ENCODE peak calls at places on chromosomes 1 and 21, in eight cellular contexts. One of them, this sample, is unnamed.
A peak's percentile ranks its signal among the peaks of the same experiment; 100 is the strongest.

GRCh38 chr1:31793086-31793485 is 22.7 kb downstream of the SPOCD1 start:
- DNase-seq in fibroblast of lung: no peak
- DNase-seq in left ventricle myocardium inferior: no peak
- DNase-seq in astrocyte of the spinal cord: no peak
- DNase-seq in psoas muscle: no peak
- DNase-seq in fibroblast of mammary gland: no peak
- DNase-seq in cardiac muscle cell: no peak
- DNase-seq in MM.1S: no peak
- DNase-seq in this sample: no peak

GRCh38 chr1:169305356-169305755 is 62.2 kb downstream of the NME7 start:
- DNase-seq in MM.1S: no peak
- DNase-seq in psoas muscle: no peak
- DNase-seq in fibroblast of lung: no peak
- DNase-seq in left ventricle myocardium inferior: no peak
- DNase-seq in astrocyte of the spinal cord: no peak
- DNase-seq in fibroblast of mammary gland: no peak
- DNase-seq in cardiac muscle cell: no peak
- DNase-seq in this sample: no peak

GRCh38 chr1:245823408-245824147 is 668.8 kb downstream of the KIF26B start:
- DNase-seq in psoas muscle: no peak
- DNase-seq in astrocyte of the spinal cord: no peak
- DNase-seq in left ventricle myocardium inferior: no peak
- DNase-seq in cardiac muscle cell: no peak
- DNase-seq in fibroblast of mammary gland: peak; percentile 93
- DNase-seq in fibroblast of lung: peak; percentile 70
- DNase-seq in MM.1S: no peak
- DNase-seq in this sample: peak; percentile 19

GRCh38 chr1:221562542-221563475 is 179.1 kb downstream of the DUSP10 start:
- DNase-seq in MM.1S: no peak
- DNase-seq in psoas muscle: no peak
- DNase-seq in fibroblast of lung: peak; percentile 15
- DNase-seq in cardiac muscle cell: no peak
- DNase-seq in left ventricle myocardium inferior: no peak
- DNase-seq in fibroblast of mammary gland: no peak
- DNase-seq in astrocyte of the spinal cord: no peak
- DNase-seq in this sample: no peak

GRCh38 chr1:24353292-24353891 is 34.2 kb downstream of the GRHL3 start:
- DNase-seq in cardiac muscle cell: no peak
- DNase-seq in fibroblast of lung: no peak
- DNase-seq in left ventricle myocardium inferior: no peak
- DNase-seq in MM.1S: no peak
- DNase-seq in fibroblast of mammary gland: no peak
- DNase-seq in psoas muscle: no peak
- DNase-seq in astrocyte of the spinal cord: no peak
- DNase-seq in this sample: no peak

GRCh38 chr21:40719615-40720014 is 127.3 kb downstream of the DSCAM start:
- DNase-seq in fibroblast of lung: no peak
- DNase-seq in fibroblast of mammary gland: no peak
- DNase-seq in psoas muscle: no peak
- DNase-seq in MM.1S: peak; percentile 48
- DNase-seq in astrocyte of the spinal cord: no peak
- DNase-seq in cardiac muscle cell: no peak
- DNase-seq in left ventricle myocardium inferior: no peak
- DNase-seq in this sample: no peak

GRCh38 chr1:20726932-20727745 is 5.4 kb downstream of the SH2D5 start:
- DNase-seq in fibroblast of mammary gland: no peak
- DNase-seq in MM.1S: no peak
- DNase-seq in left ventricle myocardium inferior: no peak
- DNase-seq in fibroblast of lung: no peak
- DNase-seq in psoas muscle: no peak
- DNase-seq in astrocyte of the spinal cord: no peak
- DNase-seq in cardiac muscle cell: no peak
- DNase-seq in this sample: no peak

GRCh38 chr1:173042806-173043205 is 7.9 kb downstream of the TNFSF18 start:
- DNase-seq in fibroblast of mammary gland: no peak
- DNase-seq in cardiac muscle cell: peak; percentile 25
- DNase-seq in MM.1S: no peak
- DNase-seq in psoas muscle: no peak
- DNase-seq in fibroblast of lung: no peak
- DNase-seq in astrocyte of the spinal cord: peak; percentile 63
- DNase-seq in left ventricle myocardium inferior: no peak
- DNase-seq in this sample: no peak

GRCh38 chr1:235302143-235302542 is 25.8 kb downstream of the ARID4B start:
- DNase-seq in psoas muscle: no peak
- DNase-seq in astrocyte of the spinal cord: no peak
- DNase-seq in fibroblast of lung: no peak
- DNase-seq in MM.1S: no peak
- DNase-seq in cardiac muscle cell: no peak
- DNase-seq in fibroblast of mammary gland: no peak
- DNase-seq in left ventricle myocardium inferior: no peak
- DNase-seq in this sample: no peak

GRCh38 chr1:213070399-213070798 is 19.4 kb downstream of the RPS6KC1 start:
- DNase-seq in astrocyte of the spinal cord: peak; percentile 74
- DNase-seq in cardiac muscle cell: peak; percentile 85
- DNase-seq in MM.1S: peak; percentile 87
- DNase-seq in psoas muscle: no peak
- DNase-seq in fibroblast of mammary gland: peak; percentile 85
- DNase-seq in fibroblast of lung: peak; percentile 92
- DNase-seq in left ventricle myocardium inferior: no peak
- DNase-seq in this sample: no peak

GRCh38 chr1:226366290-226366689 is 41.6 kb downstream of the PARP1 start:
- DNase-seq in cardiac muscle cell: no peak
- DNase-seq in left ventricle myocardium inferior: no peak
- DNase-seq in fibroblast of lung: peak; percentile 41
- DNase-seq in MM.1S: no peak
- DNase-seq in psoas muscle: no peak
- DNase-seq in fibroblast of mammary gland: peak; percentile 47
- DNase-seq in astrocyte of the spinal cord: peak; percentile 27
- DNase-seq in this sample: no peak

GRCh38 chr1:204207136-204207616 is 6.6 kb downstream of the GOLT1A start:
- DNase-seq in left ventricle myocardium inferior: peak; percentile 55
- DNase-seq in cardiac muscle cell: peak; percentile 39
- DNase-seq in astrocyte of the spinal cord: peak; percentile 16
- DNase-seq in psoas muscle: peak; percentile 74
- DNase-seq in fibroblast of lung: peak; percentile 12
- DNase-seq in MM.1S: peak; percentile 68
- DNase-seq in fibroblast of mammary gland: peak; percentile 18
- DNase-seq in this sample: no peak

GRCh38 chr1:108747128-108747827 is 804 bp downstream of the STXBP3 start:
- DNase-seq in fibroblast of lung: peak; percentile 86
- DNase-seq in cardiac muscle cell: peak; percentile 88
- DNase-seq in psoas muscle: peak; percentile 75
- DNase-seq in left ventricle myocardium inferior: peak; percentile 71
- DNase-seq in astrocyte of the spinal cord: peak; percentile 89
- DNase-seq in MM.1S: peak; percentile 12
- DNase-seq in fibroblast of mammary gland: peak; percentile 85
- DNase-seq in this sample: peak; percentile 36

GRCh38 chr1:28172690-28173150 is 3.8 kb downstream of the PTAFR start:
- DNase-seq in psoas muscle: no peak
- DNase-seq in MM.1S: peak; percentile 86
- DNase-seq in left ventricle myocardium inferior: no peak
- DNase-seq in fibroblast of lung: peak; percentile 12
- DNase-seq in fibroblast of mammary gland: no peak
- DNase-seq in astrocyte of the spinal cord: no peak
- DNase-seq in cardiac muscle cell: peak; percentile 77
- DNase-seq in this sample: no peak
- H3K4me3 ChIP-seq in psoas muscle: no peak overlapping the region
- H3K4me3 ChIP-seq in MM.1S: no peak overlapping the region
- H3K4me3 ChIP-seq in left ventricle myocardium inferior: no peak overlapping the region
- H3K4me3 ChIP-seq in fibroblast of lung: no peak overlapping the region
- H3K4me3 ChIP-seq in fibroblast of mammary gland: no peak overlapping the region
- H3K4me3 ChIP-seq in astrocyte of the spinal cord: no peak overlapping the region
- H3K4me3 ChIP-seq in cardiac muscle cell: no peak overlapping the region
- H3K4me3 ChIP-seq in this sample: no peak overlapping the region

GRCh38 chr1:162022626-162023025 is 1.0 kb downstream of the OLFML2B start:
- DNase-seq in MM.1S: no peak
- DNase-seq in left ventricle myocardium inferior: no peak
- DNase-seq in psoas muscle: no peak
- DNase-seq in cardiac muscle cell: no peak
- DNase-seq in astrocyte of the spinal cord: no peak
- DNase-seq in fibroblast of lung: no peak
- DNase-seq in fibroblast of mammary gland: peak; percentile 27
- DNase-seq in this sample: no peak

GRCh38 chr1:162021124-162021523 is 2.5 kb downstream of the OLFML2B start:
- DNase-seq in MM.1S: no peak
- DNase-seq in cardiac muscle cell: no peak
- DNase-seq in fibroblast of mammary gland: no peak
- DNase-seq in astrocyte of the spinal cord: no peak
- DNase-seq in fibroblast of lung: no peak
- DNase-seq in psoas muscle: no peak
- DNase-seq in left ventricle myocardium inferior: no peak
- DNase-seq in this sample: no peak

GRCh38 chr1:162026906-162027305 is 3.2 kb upstream of the OLFML2B start:
- DNase-seq in fibroblast of lung: peak; percentile 48
- DNase-seq in cardiac muscle cell: peak; percentile 43
- DNase-seq in psoas muscle: no peak
- DNase-seq in fibroblast of mammary gland: peak; percentile 92
- DNase-seq in left ventricle myocardium inferior: no peak
- DNase-seq in MM.1S: no peak
- DNase-seq in astrocyte of the spinal cord: no peak
- DNase-seq in this sample: no peak

GRCh38 chr1:162023181-162023546 is 505 bp downstream of the OLFML2B start:
- DNase-seq in fibroblast of mammary gland: no peak
- DNase-seq in psoas muscle: no peak
- DNase-seq in left ventricle myocardium inferior: no peak
- DNase-seq in fibroblast of lung: no peak
- DNase-seq in astrocyte of the spinal cord: no peak
- DNase-seq in MM.1S: no peak
- DNase-seq in cardiac muscle cell: no peak
- DNase-seq in this sample: no peak

GRCh38 chr1:162023547-162024501 is at the start of gene OLFML2B:
- DNase-seq in astrocyte of the spinal cord: peak; percentile 84
- DNase-seq in MM.1S: peak; percentile 77
- DNase-seq in psoas muscle: peak; percentile 75
- DNase-seq in cardiac muscle cell: peak; percentile 83
- DNase-seq in left ventricle myocardium inferior: peak; percentile 78
- DNase-seq in fibroblast of lung: peak; percentile 79
- DNase-seq in fibroblast of mammary gland: peak; percentile 93
- DNase-seq in this sample: peak; percentile 46
- TF ChIP-seq CTCF in astrocyte of the spinal cord: peak; percentile 48
- TF ChIP-seq CTCF in MM.1S: peak; percentile 37
- TF ChIP-seq CTCF in psoas muscle: peak; percentile 18
- TF ChIP-seq CTCF in cardiac muscle cell: peak; percentile 44
- TF ChIP-seq CTCF in left ventricle myocardium inferior: peak; percentile 40
- TF ChIP-seq CTCF in fibroblast of lung: peak; percentile 44
- TF ChIP-seq CTCF in fibroblast of mammary gland: peak; percentile 54
- TF ChIP-seq CTCF in this sample: peak; percentile 39

GRCh38 chr1:109819906-109820305 is 56.2 kb upstream of the EPS8L3 start:
- DNase-seq in MM.1S: no peak
- DNase-seq in fibroblast of mammary gland: no peak
- DNase-seq in left ventricle myocardium inferior: no peak
- DNase-seq in cardiac muscle cell: no peak
- DNase-seq in astrocyte of the spinal cord: no peak
- DNase-seq in psoas muscle: no peak
- DNase-seq in fibroblast of lung: no peak
- DNase-seq in this sample: no peak

GRCh38 chr1:109822749-109823542 is 59.2 kb upstream of the EPS8L3 start:
- DNase-seq in left ventricle myocardium inferior: no peak
- DNase-seq in cardiac muscle cell: no peak
- DNase-seq in astrocyte of the spinal cord: no peak
- DNase-seq in psoas muscle: no peak
- DNase-seq in MM.1S: no peak
- DNase-seq in fibroblast of mammary gland: no peak
- DNase-seq in fibroblast of lung: no peak
- DNase-seq in this sample: no peak

GRCh38 chr1:109823543-109824348 is 60.0 kb upstream of the EPS8L3 start:
- DNase-seq in left ventricle myocardium inferior: peak; percentile 49
- DNase-seq in astrocyte of the spinal cord: peak; percentile 24
- DNase-seq in MM.1S: no peak
- DNase-seq in cardiac muscle cell: peak; percentile 63
- DNase-seq in psoas muscle: peak; percentile 73
- DNase-seq in fibroblast of lung: peak; percentile 61
- DNase-seq in fibroblast of mammary gland: peak; percentile 78
- DNase-seq in this sample: no peak

GRCh38 chr1:109821221-109821669 is 57.5 kb upstream of the EPS8L3 start:
- DNase-seq in astrocyte of the spinal cord: peak; percentile 90
- DNase-seq in cardiac muscle cell: peak; percentile 95
- DNase-seq in fibroblast of mammary gland: peak; percentile 99
- DNase-seq in fibroblast of lung: peak; percentile 94
- DNase-seq in MM.1S: no peak
- DNase-seq in psoas muscle: peak; percentile 90
- DNase-seq in left ventricle myocardium inferior: no peak
- DNase-seq in this sample: peak; percentile 81

DNA sequence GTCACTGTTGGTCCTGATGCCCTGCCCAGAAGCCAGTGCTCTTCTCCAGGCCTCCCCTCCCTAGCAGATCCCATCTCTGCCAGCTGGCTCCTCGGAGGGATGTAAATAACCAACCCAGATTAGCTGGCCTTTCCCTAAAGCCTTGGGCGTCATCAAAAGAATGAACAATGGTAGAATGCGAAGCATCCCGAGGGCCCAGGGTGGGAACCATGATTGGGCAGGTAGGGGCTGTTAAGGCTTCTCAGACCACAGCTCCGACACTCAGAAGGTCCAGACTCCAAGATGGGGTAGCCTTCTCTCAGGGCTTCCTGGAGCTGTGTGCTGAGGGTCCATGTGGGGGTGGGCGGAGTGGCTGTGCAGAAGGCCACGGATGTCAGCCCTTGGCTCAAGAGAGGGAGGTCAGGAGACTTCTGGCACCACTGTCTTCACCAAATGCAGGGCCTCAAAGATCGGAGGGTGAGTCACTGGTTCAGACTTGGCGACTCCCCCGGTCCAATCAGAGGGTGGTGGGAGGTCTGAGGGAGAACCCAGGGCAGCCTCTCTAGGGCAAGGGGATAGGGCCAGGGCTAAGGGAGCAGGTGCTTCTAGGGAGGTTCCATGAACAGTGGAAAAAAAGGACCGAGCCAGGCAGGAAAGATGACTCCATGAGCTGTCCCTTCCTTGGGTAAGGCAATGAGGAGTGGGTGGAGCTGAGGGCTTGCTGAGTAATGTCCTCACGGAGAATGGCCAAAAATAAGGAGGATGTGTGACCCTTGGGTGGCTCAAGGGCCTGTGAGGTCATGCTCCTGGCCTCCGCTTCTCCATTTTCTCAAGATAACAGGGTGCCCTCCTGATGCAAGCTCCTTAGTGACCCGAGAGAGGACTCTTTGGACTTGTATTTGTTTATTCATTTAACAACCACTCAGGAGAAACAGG is 58.4 kb upstream of the EPS8L3 start:
- DNase-seq in cardiac muscle cell: peak; percentile 65
- DNase-seq in psoas muscle: peak; percentile 83
- DNase-seq in left ventricle myocardium inferior: peak; percentile 45
- DNase-seq in fibroblast of lung: peak; percentile 62
- DNase-seq in fibroblast of mammary gland: peak; percentile 95
- DNase-seq in astrocyte of the spinal cord: peak; percentile 24
- DNase-seq in MM.1S: no peak
- DNase-seq in this sample: no peak
- H3K4me3 ChIP-seq in cardiac muscle cell: no peak overlapping the region
- H3K4me3 ChIP-seq in psoas muscle: no peak overlapping the region
- H3K4me3 ChIP-seq in left ventricle myocardium inferior: no peak overlapping the region
- H3K4me3 ChIP-seq in fibroblast of lung: no peak overlapping the region
- H3K4me3 ChIP-seq in fibroblast of mammary gland: no peak overlapping the region
- H3K4me3 ChIP-seq in astrocyte of the spinal cord: no peak overlapping the region
- H3K4me3 ChIP-seq in MM.1S: no peak overlapping the region
- H3K4me3 ChIP-seq in this sample: no peak overlapping the region

DNA sequence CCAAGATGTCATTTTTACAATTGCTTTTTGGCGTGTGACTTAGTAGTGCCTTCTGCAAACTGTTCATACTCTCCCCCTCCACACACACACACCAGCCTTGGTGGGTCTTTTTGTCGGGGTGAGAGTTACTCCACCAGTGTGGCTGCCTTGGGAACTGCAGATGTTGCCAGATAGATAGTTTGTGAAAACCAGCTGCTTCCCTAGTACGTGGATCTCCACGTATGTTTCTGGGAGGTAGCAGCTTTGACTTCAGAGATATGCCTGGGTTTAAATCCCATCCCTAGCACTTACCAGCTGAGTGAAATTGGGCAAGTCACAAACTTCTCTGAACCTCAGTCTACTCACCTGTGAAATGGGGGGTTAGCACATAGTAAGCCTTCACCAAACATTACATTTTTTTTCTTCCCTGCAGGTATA is 78.0 kb downstream of the MAN1C1 start:
- DNase-seq in left ventricle myocardium inferior: no peak
- DNase-seq in MM.1S: no peak
- DNase-seq in psoas muscle: no peak
- DNase-seq in astrocyte of the spinal cord: no peak
- DNase-seq in cardiac muscle cell: peak; percentile 67
- DNase-seq in fibroblast of mammary gland: no peak
- DNase-seq in fibroblast of lung: peak; percentile 77
- DNase-seq in this sample: no peak
- TF ChIP-seq CTCF in left ventricle myocardium inferior: no peak
- TF ChIP-seq CTCF in MM.1S: no peak
- TF ChIP-seq CTCF in psoas muscle: no peak
- TF ChIP-seq CTCF in astrocyte of the spinal cord: no peak
- TF ChIP-seq CTCF in cardiac muscle cell: no peak
- TF ChIP-seq CTCF in fibroblast of mammary gland: peak; percentile 27
- TF ChIP-seq CTCF in fibroblast of lung: peak; percentile 28
- TF ChIP-seq CTCF in this sample: no peak

This sample was measured in AG04449.